ENCODE peak calls at places on chromosomes 7 and 10, in four cellular contexts. One of them, this sample, is unnamed. For H3K9me3, the result is how much of the 10 kb centered on the place peaks cover.

GRCh38 chr10:34526186-34526585 is 288.9 kb downstream of the PARD3 start:
- DNase-seq in ovary: no peak
- DNase-seq in K562: no peak
- DNase-seq in HepG2: no peak
- DNase-seq in this sample: no peak

GRCh38 chr7:73829505-73829904 is 1.3 kb upstream of the CLDN4 start:
- DNase-seq in K562: no peak
- DNase-seq in HepG2: no peak
- DNase-seq in ovary: no peak
- DNase-seq in this sample: no peak

GRCh38 chr7:46576950-46577349 is 655.9 kb upstream of the IGFBP3 start:
- DNase-seq in K562: no peak
- DNase-seq in HepG2: no peak
- DNase-seq in ovary: no peak
- DNase-seq in this sample: no peak

GRCh38 chr7:138049505-138050116 is 26.6 kb upstream of the AKR1D1 start:
- DNase-seq in K562: no peak
- DNase-seq in HepG2: peak
- DNase-seq in ovary: no peak
- DNase-seq in this sample: no peak

GRCh38 chr7:70325509-70326101 is 727.3 kb downstream of the AUTS2 start:
- DNase-seq in K562: peak
- DNase-seq in HepG2: no peak
- DNase-seq in ovary: no peak
- DNase-seq in this sample: no peak

GRCh38 chr10:33412261-33413092 is 78.0 kb upstream of the NRP1 start:
- DNase-seq in ovary: peak
- DNase-seq in HepG2: no peak
- DNase-seq in K562: no peak
- DNase-seq in this sample: no peak

GRCh38 chr7:143318661-143319060 is 2.8 kb downstream of the CLCN1 start:
- DNase-seq in HepG2: peak
- DNase-seq in K562: no peak
- DNase-seq in ovary: no peak
- DNase-seq in this sample: no peak

GRCh38 chr10:105914432-105914831 is 1250.1 kb downstream of the SORCS1 start:
- DNase-seq in K562: no peak
- DNase-seq in ovary: no peak
- DNase-seq in HepG2: no peak
- DNase-seq in this sample: no peak

GRCh38 chr7:98119257-98119918 is 12.7 kb downstream of the LMTK2 start:
- DNase-seq in K562: no peak
- DNase-seq in HepG2: peak
- DNase-seq in ovary: no peak
- DNase-seq in this sample: no peak

GRCh38 chr7:95213148-95213547 is 111.2 kb downstream of the PON1 start:
- DNase-seq in K562: no peak
- DNase-seq in HepG2: no peak
- DNase-seq in ovary: no peak
- DNase-seq in this sample: no peak

GRCh38 chr10:128915630-128916029 is 551.4 kb upstream of the MGMT start:
- DNase-seq in HepG2: no peak
- DNase-seq in ovary: no peak
- DNase-seq in K562: no peak
- DNase-seq in this sample: no peak

GRCh38 chr7:28267012-28267411 is 86.4 kb upstream of the JAZF1 start:
- DNase-seq in HepG2: no peak
- DNase-seq in ovary: no peak
- DNase-seq in K562: no peak
- DNase-seq in this sample: no peak

GRCh38 chr7:123865517-123866117 is 20.6 kb downstream of the HYAL4 start:
- DNase-seq in ovary: peak
- DNase-seq in HepG2: peak
- DNase-seq in K562: peak
- DNase-seq in this sample: no peak

GRCh38 chr10:6146921-6147320 is 55.8 kb upstream of the PFKFB3 start:
- DNase-seq in K562: no peak
- DNase-seq in ovary: no peak
- DNase-seq in HepG2: peak
- DNase-seq in this sample: no peak

GRCh38 chr7:124009321-124009720 is 23.5 kb downstream of the TMEM229A start:
- DNase-seq in HepG2: no peak
- DNase-seq in K562: no peak
- DNase-seq in ovary: no peak
- DNase-seq in this sample: no peak

GRCh38 chr10:598415-599170 is 90.9 kb downstream of the DIP2C start:
- DNase-seq in K562: no peak
- DNase-seq in HepG2: no peak
- DNase-seq in ovary: no peak
- DNase-seq in this sample: no peak

GRCh38 chr7:46681865-46682503 is 760.9 kb upstream of the IGFBP3 start:
- DNase-seq in K562: no peak
- DNase-seq in ovary: peak
- DNase-seq in HepG2: no peak
- DNase-seq in this sample: peak

GRCh38 chr7:127993987-127994386 is 37.2 kb downstream of the LRRC4 start:
- DNase-seq in K562: no peak
- DNase-seq in ovary: no peak
- DNase-seq in HepG2: no peak
- DNase-seq in this sample: no peak

GRCh38 chr7:70694909-70695803 is 436.8 kb upstream of the GALNT17 start:
- DNase-seq in K562: no peak
- DNase-seq in HepG2: no peak
- DNase-seq in ovary: peak
- DNase-seq in this sample: no peak

GRCh38 chr7:48780862-48781261 is 143.5 kb upstream of the CDC14C start:
- DNase-seq in ovary: no peak
- DNase-seq in HepG2: no peak
- DNase-seq in K562: no peak
- DNase-seq in this sample: no peak

GRCh38 chr7:169854-170172 is 22.6 kb upstream of the FAM20C start:
- DNase-seq in HepG2: no peak
- DNase-seq in K562: no peak
- DNase-seq in ovary: no peak
- DNase-seq in this sample: peak

GRCh38 chr7:2688409-2689342 is 674 bp downstream of the AMZ1 start:
- DNase-seq in ovary: no peak
- DNase-seq in K562: no peak
- DNase-seq in HepG2: no peak
- DNase-seq in this sample: no peak

GRCh38 chr7:109835577-109835976 is 1255.3 kb upstream of the LRRN3 start:
- DNase-seq in K562: no peak
- DNase-seq in ovary: no peak
- DNase-seq in HepG2: no peak
- DNase-seq in this sample: no peak

GRCh38 chr7:101671783-101672356 is 42.8 kb upstream of the MYL10 start:
- DNase-seq in ovary: no peak
- DNase-seq in K562: no peak
- DNase-seq in HepG2: no peak
- DNase-seq in this sample: no peak

GRCh38 chr10:122018951-122019413 is 30.0 kb downstream of the TACC2 start:
- DNase-seq in ovary: no peak
- DNase-seq in K562: no peak
- DNase-seq in HepG2: no peak
- DNase-seq in this sample: no peak

GRCh38 chr7:6026011-6026819 is 5.0 kb upstream of the ANKRD61 start:
- DNase-seq in ovary: peak
- DNase-seq in K562: peak
- DNase-seq in HepG2: peak
- DNase-seq in this sample: peak

GRCh38 chr10:42879380-42880254 is 97.0 kb downstream of the BMS1 start:
- DNase-seq in HepG2: no peak
- DNase-seq in ovary: no peak
- DNase-seq in K562: no peak
- DNase-seq in this sample: no peak

GRCh38 chr10:90125966-90126600 is 424.7 kb downstream of the KIF20B start:
- DNase-seq in ovary: no peak
- DNase-seq in K562: no peak
- DNase-seq in HepG2: no peak
- DNase-seq in this sample: no peak

GRCh38 chr10:35433851-35434426 is 97.6 kb downstream of the CCNY start:
- DNase-seq in K562: no peak
- DNase-seq in HepG2: no peak
- DNase-seq in ovary: no peak
- DNase-seq in this sample: no peak

GRCh38 chr7:116354546-116355422 is 144.4 kb downstream of the TES start:
- DNase-seq in ovary: peak
- DNase-seq in K562: no peak
- DNase-seq in HepG2: peak
- DNase-seq in this sample: peak

GRCh38 chr10:23099816-23100215 is 4.4 kb downstream of the MSRB2 start:
- DNase-seq in HepG2: peak
- DNase-seq in ovary: no peak
- DNase-seq in K562: no peak
- DNase-seq in this sample: no peak

GRCh38 chr10:34169677-34170076 is 645.4 kb downstream of the PARD3 start:
- DNase-seq in HepG2: no peak
- DNase-seq in ovary: no peak
- DNase-seq in K562: no peak
- DNase-seq in this sample: no peak

GRCh38 chr10:69065406-69066361 is 22.2 kb upstream of the SRGN start:
- DNase-seq in HepG2: no peak
- DNase-seq in K562: no peak
- DNase-seq in ovary: peak
- DNase-seq in this sample: no peak

GRCh38 chr7:99990417-99990816 is 14.6 kb upstream of the AZGP1 start:
- DNase-seq in ovary: no peak
- DNase-seq in K562: no peak
- DNase-seq in HepG2: no peak
- DNase-seq in this sample: no peak

GRCh38 chr10:3477683-3478082 is 305.1 kb upstream of the PITRM1 start:
- DNase-seq in K562: no peak
- DNase-seq in HepG2: no peak
- DNase-seq in ovary: no peak
- DNase-seq in this sample: no peak

GRCh38 chr10:18868919-18869318 is 179.7 kb upstream of the MALRD1 start:
- DNase-seq in K562: no peak
- DNase-seq in ovary: no peak
- DNase-seq in HepG2: no peak
- DNase-seq in this sample: no peak

GRCh38 chr10:36038316-36038715 is 396.2 kb upstream of the FZD8 start:
- DNase-seq in HepG2: no peak
- DNase-seq in ovary: no peak
- DNase-seq in K562: no peak
- DNase-seq in this sample: no peak

GRCh38 chr10:23345861-23346260 is 1.3 kb upstream of the C10orf67 start:
- DNase-seq in ovary: no peak
- DNase-seq in HepG2: peak
- DNase-seq in K562: no peak
- DNase-seq in this sample: no peak

GRCh38 chr10:1608408-1609037 is 128.8 kb downstream of the ADARB2 start:
- DNase-seq in ovary: no peak
- DNase-seq in K562: no peak
- DNase-seq in HepG2: no peak
- DNase-seq in this sample: no peak
- H3K9me3 ChIP-seq in ovary: under half
- H3K9me3 ChIP-seq in K562: under half
- H3K9me3 ChIP-seq in HepG2: under half
- H3K9me3 ChIP-seq in this sample: under half

DNA sequence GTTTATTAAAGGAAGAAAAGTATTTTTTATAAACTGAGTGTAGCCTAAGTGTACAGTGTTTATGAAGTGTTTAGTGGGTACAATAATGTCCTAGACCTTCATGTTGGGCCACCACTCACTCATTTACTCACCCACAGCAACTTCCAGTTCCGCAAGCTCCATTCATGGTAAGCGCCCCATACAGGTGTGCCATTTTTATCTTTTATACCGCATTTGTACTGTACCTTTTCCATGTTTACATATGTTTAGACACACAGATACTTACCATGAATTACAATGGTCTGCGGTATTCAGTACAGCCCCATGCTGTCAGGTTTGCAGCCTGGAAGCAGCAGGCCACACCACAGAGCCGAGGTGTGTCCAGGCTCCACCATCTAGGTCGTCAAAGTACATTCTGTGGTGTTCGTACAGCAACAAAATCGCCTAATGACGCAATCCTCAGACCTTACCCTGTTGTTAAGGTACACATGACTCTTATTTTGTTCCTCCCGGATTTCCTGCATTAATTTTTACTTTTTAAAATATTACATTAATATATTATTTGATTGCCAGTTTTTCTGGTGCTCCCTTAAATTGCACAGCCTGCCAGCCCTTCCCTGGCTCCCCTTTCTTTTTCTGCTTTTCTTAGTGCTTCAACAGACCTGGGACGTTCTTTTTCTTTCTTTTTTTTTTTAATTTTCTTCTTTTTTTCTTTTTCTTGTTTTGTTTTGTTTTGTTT is 881 bp upstream of the SSBP1 start:
- DNase-seq in K562: peak
- DNase-seq in HepG2: peak
- DNase-seq in ovary: no peak
- DNase-seq in this sample: no peak
- TF ChIP-seq EP300 in K562: no peak
- TF ChIP-seq EP300 in HepG2: no peak
- TF ChIP-seq EP300 in ovary: no peak
- TF ChIP-seq EP300 in this sample: no peak

DNA sequence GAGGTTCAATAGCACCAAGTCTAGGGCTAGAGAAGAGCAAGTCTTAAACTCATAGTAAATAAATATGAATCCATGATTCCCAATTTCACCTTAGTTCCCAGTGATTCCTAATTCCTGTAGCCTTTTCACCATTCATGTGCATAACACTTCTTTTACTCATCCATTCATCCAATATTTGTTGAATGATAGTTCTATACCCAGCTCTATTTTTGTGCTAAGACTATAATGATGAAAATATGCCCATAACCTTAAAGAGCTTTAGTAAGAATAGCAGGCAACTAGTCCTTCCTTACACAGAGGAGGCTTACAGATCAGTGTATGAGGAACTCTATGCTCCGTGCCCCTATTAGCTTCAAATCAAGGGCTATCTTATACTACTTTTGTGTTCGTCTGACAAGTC is 280.2 kb upstream of the CHRM2 start:
- DNase-seq in HepG2: no peak
- DNase-seq in K562: no peak
- DNase-seq in ovary: no peak
- DNase-seq in this sample: no peak
- H3K9me3 ChIP-seq in HepG2: half or more
- H3K9me3 ChIP-seq in K562: under half
- H3K9me3 ChIP-seq in ovary: under half
- H3K9me3 ChIP-seq in this sample: under half

DNA sequence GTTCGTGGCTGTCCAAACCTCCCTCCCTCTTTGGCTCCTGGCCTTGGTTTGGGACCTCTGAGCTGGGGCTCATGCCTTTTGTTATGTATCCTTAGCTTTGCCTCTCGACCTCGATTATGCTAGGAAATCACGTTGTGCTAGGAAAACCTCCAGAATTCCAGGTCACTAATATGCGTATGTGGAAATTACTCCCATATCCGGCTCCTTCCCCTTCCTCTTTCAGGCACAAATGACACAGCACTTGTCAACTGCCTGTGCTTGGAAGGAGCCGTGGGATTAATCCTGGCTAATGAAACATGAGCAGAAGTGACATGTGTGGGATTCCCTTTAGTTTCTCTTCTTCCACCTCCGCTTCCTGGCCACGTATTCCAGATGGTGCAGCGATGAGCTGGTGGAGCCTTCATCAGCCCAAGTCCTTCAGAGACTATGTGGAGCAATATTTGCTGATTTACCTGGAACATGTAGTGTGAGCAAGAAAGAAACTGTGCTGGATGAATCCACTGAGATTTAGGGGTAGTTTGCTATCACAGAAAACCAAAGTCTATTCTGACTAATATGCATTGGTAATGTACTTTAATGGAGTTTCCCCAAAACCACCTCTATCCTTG is 149.2 kb downstream of the REEP3 start:
- DNase-seq in K562: no peak
- DNase-seq in ovary: peak
- DNase-seq in HepG2: no peak
- DNase-seq in this sample: no peak
- TF ChIP-seq EP300 in K562: no peak
- TF ChIP-seq EP300 in ovary: peak
- TF ChIP-seq EP300 in HepG2: no peak
- TF ChIP-seq EP300 in this sample: peak

This sample was measured in sigmoid colon.